ENCODE peak calls at places on chromosomes 16 and 17, in seven cellular contexts. X is IMR-90, Z is OCI-LY7, S is adrenal gland, J is mucosa of descending colon, R is ovary, M is heart left ventricle. H is an unnamed sample.
A peak's percentile ranks its signal among the peaks of the same experiment; 100 is the strongest.

GRCh38 chr16:10253344-10253855 is 71.2 kb upstream of the GRIN2A start:
- DNase-seq in M (no peak), S (no peak), X (no peak), J (no peak), R (no peak), Z (no peak), H (no peak)

GRCh38 chr17:40309031-40309937 is at the start of gene RARA:
- DNase-seq in R (peak; percentile 68), X (no peak), J (peak; percentile 76), Z (peak; percentile 58), S (no peak), M (peak; percentile 48), H (peak; percentile 62)

GRCh38 chr17:44192750-44193149 is 6.0 kb downstream of the TMUB2 start:
- DNase-seq in M (no peak), Z (no peak), J (no peak), X (no peak), S (no peak), R (no peak), H (no peak)

GRCh38 chr16:59905628-59906027 is 1171.5 kb upstream of the GOT2 start:
- DNase-seq in R (no peak), J (no peak), M (no peak), S (no peak), Z (no peak), X (no peak), H (no peak)

GRCh38 chr17:43366809-43367587 is 31.8 kb upstream of the ARL4D start:
- DNase-seq in J (no peak), X (no peak), S (no peak), Z (no peak), M (no peak), R (peak; percentile 60), H (no peak)

GRCh38 chr16:49980166-49980565 is 44.9 kb upstream of the CNEP1R1 start:
- DNase-seq in R (no peak), M (no peak), J (no peak), Z (no peak), S (no peak), X (peak; percentile 7), H (no peak)

GRCh38 chr16:354286-354881 is 1.9 kb upstream of the AXIN1 start:
- DNase-seq in S (no peak), X (no peak), R (no peak), J (no peak), M (no peak), Z (no peak), H (no peak)

GRCh38 chr17:45101883-45102811 is 30.2 kb downstream of the PLCD3 start:
- DNase-seq in J (no peak), X (no peak), M (no peak), Z (no peak), S (peak; percentile 77), R (no peak), H (no peak)

GRCh38 chr17:8012996-8013640 is 10.7 kb downstream of the GUCY2D start:
- DNase-seq in M (no peak), Z (no peak), S (no peak), X (no peak), R (no peak), J (no peak), H (no peak)

GRCh38 chr16:23699100-23699499 is 13.9 kb downstream of the ERN2 start:
- DNase-seq in M (no peak), S (no peak), R (no peak), X (no peak), J (peak; percentile 80), Z (peak; percentile 65), H (peak; percentile 41)

GRCh38 chr16:66800856-66801255 is 528 bp downstream of the TERB1 start:
- DNase-seq in M (no peak), X (no peak), R (no peak), S (no peak), J (no peak), Z (no peak), H (no peak)

GRCh38 chr17:80586464-80587228 is 42.0 kb downstream of the RPTOR start:
- DNase-seq in X (peak; percentile 90), R (peak; percentile 38), Z (no peak), M (no peak), J (no peak), S (peak; percentile 53), H (no peak)

GRCh38 chr16:68313116-68313515 is 2.3 kb downstream of the PRMT7 start:
- DNase-seq in M (no peak), X (no peak), J (no peak), R (no peak), S (no peak), Z (no peak), H (no peak)
- H3K4me3 ChIP-seq in M (no peak overlapping the region), X (no peak overlapping the region), J (no peak overlapping the region), R (no peak overlapping the region), S (no peak overlapping the region), Z (no peak overlapping the region), H (no peak overlapping the region)

GRCh38 chr16:70578035-70578434 is 54.4 kb downstream of the SF3B3 start:
- DNase-seq in X (no peak), R (no peak), Z (no peak), S (no peak), J (no peak), M (no peak), H (no peak)

GRCh38 chr16:70576431-70577255 is 53.0 kb downstream of the SF3B3 start:
- DNase-seq in X (peak; percentile 86), M (no peak), S (no peak), J (no peak), Z (peak; percentile 28), R (no peak), H (no peak)

GRCh38 chr16:70575376-70575775 is 51.8 kb downstream of the SF3B3 start:
- DNase-seq in R (no peak), X (no peak), Z (no peak), M (no peak), S (no peak), J (no peak), H (no peak)

GRCh38 chr16:70579248-70579647 is 55.6 kb downstream of the SF3B3 start:
- DNase-seq in M (no peak), S (no peak), Z (no peak), R (no peak), J (no peak), X (no peak), H (no peak)

DNA sequence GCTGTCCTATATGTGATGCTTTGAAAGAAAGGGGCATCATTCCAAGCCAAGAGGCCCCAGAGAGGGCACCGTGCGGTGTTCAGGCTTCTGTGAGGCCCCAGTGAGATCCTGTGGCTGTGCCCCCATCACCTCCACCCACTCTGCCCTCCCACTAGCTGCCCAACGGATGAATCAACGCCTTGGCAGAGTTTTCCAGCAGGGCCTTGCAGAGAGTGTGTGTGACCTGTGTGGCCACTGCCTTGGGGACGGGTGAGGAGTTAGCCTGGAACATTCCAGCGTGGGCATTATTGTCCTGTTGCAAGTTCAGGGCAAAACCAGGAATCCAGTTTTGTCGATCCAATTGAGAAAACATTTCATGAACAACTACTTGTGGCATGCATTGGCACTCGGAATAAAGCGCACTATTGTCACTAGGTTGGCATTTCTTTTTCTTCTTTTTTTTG is 53.7 kb downstream of the SF3B3 start:
- DNase-seq in M (no peak), J (no peak), X (peak; percentile 70), Z (no peak), R (no peak), S (peak; percentile 82), H (no peak)
- H3K4me1 ChIP-seq in M (peaks cover 26% of the 10 kb centered on the region), J (peaks cover 10% of the 10 kb centered on the region), X (peaks cover 33% of the 10 kb centered on the region), Z (peaks cover 5% of the 10 kb centered on the region), R (peaks cover 8% of the 10 kb centered on the region), S (peaks cover 20% of the 10 kb centered on the region), H (peaks cover 8% of the 10 kb centered on the region)

GRCh38 chr16:81633147-81633619 is 145.9 kb upstream of the PLCG2 start:
- DNase-seq in J (no peak), X (no peak), S (no peak), M (no peak), R (no peak), Z (no peak), H (no peak)
- TF ChIP-seq CTCF in J (no peak), X (no peak), S (peak; percentile 21), M (no peak), R (no peak), Z (no peak), H (no peak)

DNA sequence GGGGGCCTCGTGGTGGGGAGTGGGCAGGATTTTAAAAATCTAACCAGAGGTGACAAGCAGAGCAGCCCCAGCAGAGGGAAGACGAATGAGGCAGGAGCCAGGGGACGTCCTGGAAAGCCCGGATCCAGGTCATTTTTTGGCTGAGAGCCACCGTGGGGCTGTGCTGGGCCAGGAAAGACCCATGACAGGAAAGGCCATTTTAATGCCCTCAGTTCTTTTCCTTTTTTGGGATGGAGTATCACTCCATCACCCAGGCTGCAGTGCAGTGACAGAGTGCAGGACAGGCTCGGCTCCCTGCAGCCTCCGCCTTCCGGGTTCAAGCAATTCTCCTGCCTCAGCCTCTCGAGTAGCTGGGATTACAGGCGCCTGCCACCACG is 30.5 kb upstream of the JPH3 start:
- DNase-seq in S (no peak), X (no peak), Z (no peak), J (no peak), M (no peak), R (no peak), H (no peak)
- H3K4me3 ChIP-seq in S (no peak overlapping the region), X (no peak overlapping the region), Z (no peak overlapping the region), J (no peak overlapping the region), M (no peak overlapping the region), R (no peak overlapping the region), H (no peak overlapping the region)